ENCODE peak calls at places on chromosomes 4 and X, in six cellular contexts. One of them, this sample, is unnamed.

GRCh38 chrX:45230410-45230809 is 29.7 kb upstream of the DIPK2B start:
- DNase-seq in endodermal cell: no peak
- DNase-seq in IMR-90: no peak
- DNase-seq in tibial artery: no peak
- DNase-seq in stomach: no peak
- DNase-seq in sigmoid colon: no peak
- DNase-seq in this sample: no peak

GRCh38 chr4:153465922-153466636 is at the start of gene TMEM131L:
- DNase-seq in tibial artery: peak; percentile 85
- DNase-seq in sigmoid colon: peak; percentile 83
- DNase-seq in IMR-90: peak; percentile 52
- DNase-seq in stomach: peak; percentile 72
- DNase-seq in endodermal cell: peak; percentile 90
- DNase-seq in this sample: no peak

GRCh38 chrX:63282828-63283227 is 68.3 kb downstream of the SPIN4 start:
- DNase-seq in endodermal cell: no peak
- DNase-seq in tibial artery: no peak
- DNase-seq in IMR-90: no peak
- DNase-seq in sigmoid colon: no peak
- DNase-seq in stomach: no peak
- DNase-seq in this sample: no peak

GRCh38 chr4:25993564-25994185 is 79.7 kb downstream of the SMIM20 start:
- DNase-seq in tibial artery: no peak
- DNase-seq in IMR-90: no peak
- DNase-seq in endodermal cell: peak; percentile 99
- DNase-seq in sigmoid colon: no peak
- DNase-seq in stomach: no peak
- DNase-seq in this sample: no peak

GRCh38 chr4:133775881-133776280 is 425.7 kb downstream of the PABPC4L start:
- DNase-seq in tibial artery: no peak
- DNase-seq in sigmoid colon: no peak
- DNase-seq in IMR-90: peak; percentile 81
- DNase-seq in stomach: no peak
- DNase-seq in endodermal cell: no peak
- DNase-seq in this sample: peak; percentile 6

GRCh38 chrX:118847676-118848075 is 24.1 kb downstream of the ZCCHC12 start:
- DNase-seq in tibial artery: no peak
- DNase-seq in sigmoid colon: no peak
- DNase-seq in stomach: no peak
- DNase-seq in IMR-90: peak; percentile 42
- DNase-seq in endodermal cell: no peak
- DNase-seq in this sample: no peak

GRCh38 chr4:174349156-174349555 is 65.4 kb downstream of the CEP44 start:
- DNase-seq in sigmoid colon: no peak
- DNase-seq in IMR-90: no peak
- DNase-seq in endodermal cell: no peak
- DNase-seq in stomach: no peak
- DNase-seq in tibial artery: no peak
- DNase-seq in this sample: no peak

GRCh38 chrX:2391869-2392606 is 108.7 kb downstream of the DHRSX start:
- DNase-seq in IMR-90: peak; percentile 82
- DNase-seq in sigmoid colon: no peak
- DNase-seq in tibial artery: no peak
- DNase-seq in endodermal cell: peak; percentile 94
- DNase-seq in stomach: no peak
- DNase-seq in this sample: peak; percentile 52

GRCh38 chrX:66635360-66635759 is 3.5 kb downstream of the EDA2R start:
- DNase-seq in IMR-90: peak; percentile 86
- DNase-seq in sigmoid colon: no peak
- DNase-seq in stomach: no peak
- DNase-seq in tibial artery: no peak
- DNase-seq in endodermal cell: no peak
- DNase-seq in this sample: peak; percentile 71

GRCh38 chr4:43271946-43272345 is 379.4 kb downstream of the GRXCR1 start:
- DNase-seq in IMR-90: no peak
- DNase-seq in tibial artery: no peak
- DNase-seq in sigmoid colon: no peak
- DNase-seq in stomach: no peak
- DNase-seq in endodermal cell: no peak
- DNase-seq in this sample: no peak

GRCh38 chr4:37758226-37758625 is 68.3 kb upstream of the PGM2 start:
- DNase-seq in endodermal cell: no peak
- DNase-seq in stomach: no peak
- DNase-seq in IMR-90: peak; percentile 41
- DNase-seq in sigmoid colon: peak; percentile 72
- DNase-seq in tibial artery: no peak
- DNase-seq in this sample: no peak

GRCh38 chrX:65581661-65582339 is 47.2 kb upstream of the LAS1L start:
- DNase-seq in tibial artery: peak; percentile 68
- DNase-seq in IMR-90: peak; percentile 61
- DNase-seq in endodermal cell: peak; percentile 82
- DNase-seq in stomach: peak; percentile 65
- DNase-seq in sigmoid colon: peak; percentile 74
- DNase-seq in this sample: peak; percentile 16

GRCh38 chrX:37993857-37994619 is 12.3 kb upstream of the SYTL5 start:
- DNase-seq in endodermal cell: peak; percentile 75
- DNase-seq in tibial artery: no peak
- DNase-seq in sigmoid colon: no peak
- DNase-seq in stomach: peak; percentile 74
- DNase-seq in IMR-90: no peak
- DNase-seq in this sample: no peak

GRCh38 chrX:151973851-151974335 is 583 bp downstream of the GABRE start:
- DNase-seq in stomach: no peak
- DNase-seq in tibial artery: peak; percentile 79
- DNase-seq in sigmoid colon: no peak
- DNase-seq in endodermal cell: no peak
- DNase-seq in IMR-90: no peak
- DNase-seq in this sample: no peak

GRCh38 chrX:108270280-108270679 is 167.9 kb downstream of the COL4A6 start:
- DNase-seq in endodermal cell: no peak
- DNase-seq in sigmoid colon: no peak
- DNase-seq in stomach: no peak
- DNase-seq in tibial artery: no peak
- DNase-seq in IMR-90: no peak
- DNase-seq in this sample: no peak

GRCh38 chr4:108370291-108370690 is 201.6 kb upstream of the LEF1 start:
- DNase-seq in sigmoid colon: no peak
- DNase-seq in IMR-90: no peak
- DNase-seq in endodermal cell: no peak
- DNase-seq in stomach: no peak
- DNase-seq in tibial artery: no peak
- DNase-seq in this sample: no peak

GRCh38 chrX:49185062-49185394 is 1.1 kb downstream of the PRICKLE3 start:
- DNase-seq in endodermal cell: no peak
- DNase-seq in stomach: no peak
- DNase-seq in tibial artery: no peak
- DNase-seq in IMR-90: no peak
- DNase-seq in sigmoid colon: no peak
- DNase-seq in this sample: no peak

DNA sequence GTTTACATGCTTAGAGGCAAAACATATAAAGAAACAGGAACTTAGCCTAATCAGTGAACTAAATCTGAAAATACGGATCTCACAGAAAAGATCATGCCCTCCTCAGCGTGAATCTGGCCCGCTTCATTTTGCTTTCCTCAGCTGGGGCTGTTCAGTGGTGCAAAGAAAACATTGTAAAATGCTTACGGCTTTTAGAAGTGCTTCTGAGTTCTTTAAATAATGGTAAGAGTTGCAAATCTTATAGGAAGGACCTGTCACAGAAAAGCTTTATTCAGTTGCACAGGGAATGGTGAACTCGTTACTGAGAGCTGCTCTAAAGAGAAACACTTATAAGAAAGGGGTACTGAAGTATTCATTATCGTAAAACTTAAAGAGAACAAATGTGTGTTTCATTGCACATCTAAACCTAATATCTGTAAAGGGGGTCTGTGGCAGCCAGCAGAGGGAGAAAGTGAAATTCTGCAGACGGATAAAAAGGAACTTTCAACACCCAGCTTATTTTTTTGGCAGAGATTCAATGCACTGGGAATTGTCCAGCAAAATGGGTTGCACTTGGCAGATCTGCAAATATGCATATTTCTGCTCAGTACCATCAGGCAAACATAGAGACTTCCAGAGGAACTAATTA is 139.2 kb upstream of the ANK2 start:
- DNase-seq in stomach: no peak
- DNase-seq in tibial artery: no peak
- DNase-seq in IMR-90: peak; percentile 13
- DNase-seq in sigmoid colon: no peak
- DNase-seq in endodermal cell: no peak
- DNase-seq in this sample: no peak
- H3K4me3 ChIP-seq in stomach: peak overlapping the region; percentile 24
- H3K4me3 ChIP-seq in tibial artery: peak overlapping the region; percentile 40
- H3K4me3 ChIP-seq in IMR-90: no peak overlapping the region
- H3K4me3 ChIP-seq in sigmoid colon: peak overlapping the region; percentile 40
- H3K4me3 ChIP-seq in endodermal cell: no peak overlapping the region
- H3K4me3 ChIP-seq in this sample: no peak overlapping the region

GRCh38 chrX:130111220-130111934 is 1.1 kb upstream of the ELF4 start:
- DNase-seq in sigmoid colon: no peak
- DNase-seq in tibial artery: no peak
- DNase-seq in stomach: no peak
- DNase-seq in IMR-90: no peak
- DNase-seq in endodermal cell: no peak
- DNase-seq in this sample: no peak

GRCh38 chrX:130110379-130111219 is at the start of gene ELF4:
- DNase-seq in tibial artery: peak; percentile 71
- DNase-seq in IMR-90: peak; percentile 37
- DNase-seq in endodermal cell: peak; percentile 68
- DNase-seq in stomach: peak; percentile 66
- DNase-seq in sigmoid colon: peak; percentile 70
- DNase-seq in this sample: no peak

GRCh38 chrX:130109429-130110378 is 593 bp downstream of the ELF4 start:
- DNase-seq in sigmoid colon: peak; percentile 69
- DNase-seq in endodermal cell: peak; percentile 62
- DNase-seq in IMR-90: peak; percentile 27
- DNase-seq in tibial artery: peak; percentile 73
- DNase-seq in stomach: no peak
- DNase-seq in this sample: no peak

GRCh38 chrX:130106071-130106470 is 4.2 kb downstream of the ELF4 start:
- DNase-seq in tibial artery: peak; percentile 74
- DNase-seq in IMR-90: no peak
- DNase-seq in sigmoid colon: no peak
- DNase-seq in stomach: no peak
- DNase-seq in endodermal cell: no peak
- DNase-seq in this sample: no peak

DNA sequence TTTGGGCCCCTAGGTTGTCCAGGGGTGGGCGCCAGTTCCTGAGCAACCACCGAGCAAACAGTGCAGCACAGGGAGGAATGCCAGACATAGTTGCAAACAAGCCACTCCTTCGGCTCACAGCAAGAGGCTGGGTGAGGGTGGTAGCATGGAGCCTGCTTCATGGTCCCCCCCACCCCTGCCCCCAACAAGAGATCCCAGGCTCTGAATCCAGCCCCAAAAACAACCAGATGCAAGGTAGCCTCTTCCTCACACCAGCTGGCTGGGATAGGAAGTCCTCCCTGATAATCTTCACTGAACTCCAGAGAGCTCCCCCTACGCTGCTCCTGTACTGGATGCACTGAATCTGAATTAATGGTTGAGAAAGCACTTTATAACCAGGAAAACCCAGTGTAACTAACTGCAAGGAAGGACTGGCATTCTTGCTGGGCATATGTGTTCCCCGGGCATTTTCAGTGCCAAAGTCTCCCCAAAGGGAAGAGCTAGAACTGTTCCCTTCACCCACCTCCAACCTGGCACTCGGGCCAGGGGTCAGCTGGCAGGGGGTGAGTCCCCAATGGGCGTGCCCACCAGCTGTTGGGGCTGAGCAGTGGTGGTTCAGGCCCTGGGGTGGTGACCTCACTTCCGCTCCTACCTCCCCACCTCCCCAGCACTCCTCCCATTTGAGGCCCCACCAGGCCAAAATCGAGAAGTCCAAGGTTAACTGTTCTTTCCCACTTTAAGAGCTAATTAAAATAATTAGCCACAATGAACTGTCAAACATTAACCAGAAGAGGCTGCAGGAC is 1.5 kb downstream of the ELF4 start:
- DNase-seq in tibial artery: peak; percentile 69
- DNase-seq in IMR-90: no peak
- DNase-seq in sigmoid colon: no peak
- DNase-seq in endodermal cell: peak; percentile 63
- DNase-seq in stomach: no peak
- DNase-seq in this sample: no peak
- TF ChIP-seq CTCF in tibial artery: no peak
- TF ChIP-seq CTCF in IMR-90: no peak
- TF ChIP-seq CTCF in sigmoid colon: no peak
- TF ChIP-seq CTCF in endodermal cell: peak; percentile 8
- TF ChIP-seq CTCF in stomach: no peak
- TF ChIP-seq CTCF in this sample: no peak

DNA sequence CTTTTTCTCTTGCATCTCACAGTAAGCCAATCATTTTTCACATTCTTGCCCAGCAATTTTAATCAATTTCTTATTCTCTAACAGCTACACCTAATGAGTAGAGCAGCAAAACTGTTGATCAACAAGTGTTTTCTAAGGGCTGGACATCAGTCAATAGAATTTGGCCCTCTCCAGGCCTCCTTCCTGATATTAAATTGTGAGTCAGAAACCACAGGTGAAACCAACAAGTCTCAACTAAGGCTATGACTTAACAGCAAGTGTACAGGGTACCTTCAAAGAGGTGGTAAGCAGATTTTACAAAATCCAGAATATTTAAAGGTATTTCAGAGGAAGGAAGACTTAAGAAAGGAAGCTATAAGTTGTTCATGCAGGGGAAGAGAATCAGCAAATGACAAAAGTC is 156.5 kb upstream of the ARHGAP24 start:
- DNase-seq in endodermal cell: no peak
- DNase-seq in stomach: no peak
- DNase-seq in IMR-90: no peak
- DNase-seq in sigmoid colon: no peak
- DNase-seq in tibial artery: no peak
- DNase-seq in this sample: no peak
- H3K27ac ChIP-seq in endodermal cell: no peak overlapping the region
- H3K27ac ChIP-seq in stomach: no peak overlapping the region
- H3K27ac ChIP-seq in IMR-90: no peak overlapping the region
- H3K27ac ChIP-seq in sigmoid colon: no peak overlapping the region
- H3K27ac ChIP-seq in tibial artery: no peak overlapping the region
- H3K27ac ChIP-seq in this sample: no peak overlapping the region

GRCh38 chr4:165209796-165210195 is 2.4 kb downstream of the KLHL2 start:
- DNase-seq in tibial artery: no peak
- DNase-seq in endodermal cell: no peak
- DNase-seq in sigmoid colon: no peak
- DNase-seq in IMR-90: no peak
- DNase-seq in stomach: no peak
- DNase-seq in this sample: no peak
- H3K4me3 ChIP-seq in tibial artery: no peak overlapping the region
- H3K4me3 ChIP-seq in endodermal cell: peak overlapping the region; percentile 63
- H3K4me3 ChIP-seq in sigmoid colon: no peak overlapping the region
- H3K4me3 ChIP-seq in IMR-90: no peak overlapping the region
- H3K4me3 ChIP-seq in stomach: no peak overlapping the region
- H3K4me3 ChIP-seq in this sample: no peak overlapping the region